ENCODE peak calls at places on chromosomes 13 and 19, in four cellular contexts. G is MCF 10A, W is iris pigment epithelial cell, L is NCI-H2081. E is an unnamed sample.

GRCh38 chr19:47601180-47601904 is 7.6 kb upstream of the BICRA start:
- DNase-seq in G (no peak), W (no peak), L (no peak), E (no peak)

GRCh38 chr13:94201022-94201421 is 278.5 kb downstream of the DCT start:
- DNase-seq in G (no peak), W (no peak), L (no peak), E (no peak)

GRCh38 chr13:112963641-112964040 is 5.4 kb upstream of the MCF2L start:
- DNase-seq in G (no peak), W (no peak), L (no peak), E (no peak)

GRCh38 chr13:66424417-66424816 is 805.7 kb downstream of the PCDH9 start:
- DNase-seq in G (peak), W (peak), L (no peak), E (no peak)

GRCh38 chr19:15863272-15863671 is 34.6 kb downstream of the CYP4F2 start:
- DNase-seq in G (no peak), W (no peak), L (no peak), E (no peak)

GRCh38 chr13:78410847-78411246 is 192.5 kb downstream of the POU4F1 start:
- DNase-seq in G (no peak), W (no peak), L (no peak), E (no peak)

GRCh38 chr13:105616313-105617075 is 919.0 kb downstream of the EFNB2 start:
- DNase-seq in G (no peak), W (no peak), L (no peak), E (no peak)

GRCh38 chr19:57282011-57282636 is 1.8 kb downstream of the ZNF460 start:
- DNase-seq in G (peak), W (no peak), L (no peak), E (peak)

GRCh38 chr19:14147797-14148605 is 11.6 kb upstream of the ASF1B start:
- DNase-seq in G (peak), W (peak), L (no peak), E (peak)

GRCh38 chr13:76754414-76754813 is 131.8 kb downstream of the KCTD12 start:
- DNase-seq in G (peak), W (peak), L (no peak), E (no peak)

GRCh38 chr19:49157445-49158224 is at the start of gene TRPM4:
- DNase-seq in G (peak), W (peak), L (peak), E (no peak)

GRCh38 chr13:32261567-32261966 is 53.6 kb downstream of the ZAR1L start:
- DNase-seq in G (peak), W (peak), L (no peak), E (no peak)

E was measured in stimulated activated effector memory CD8-positive, alpha-beta T cell treated with anti-CD3 and anti-CD28 coated beads, Interleukin-12 subunit alpha, Interleukin-12 subunit beta, amount 100 ng/mL, for 72 hours.